ENCODE peak calls at places on chromosomes 4 and X, in six cellular contexts. T is AML-193; P is GM06990; J is suprapubic skin; U is stimulated activated CD4-positive, alpha-beta T cell treated with anti-CD3 and anti-CD28 coated beads, Interleukin-1b, Interleukin-23, amount 100 ng/mL, for 24 hours; Q is fibroblast of pulmonary artery. R is an unnamed sample.
A peak's percentile ranks its signal among the peaks of the same experiment; 100 is the strongest.

GRCh38 chr4:85681194-85681803 is 206.3 kb downstream of the ARHGAP24 start:
- DNase-seq in T (peak; percentile 90), P (no peak), J (peak; percentile 65), U (no peak), Q (peak; percentile 95), R (peak; percentile 99)

GRCh38 chr4:76654796-76655195 is 219.8 kb downstream of the SHROOM3 start:
- DNase-seq in T (no peak), P (no peak), J (no peak), U (no peak), Q (no peak), R (peak; percentile 67)

GRCh38 chr4:102139132-102139573 is 206.1 kb downstream of the SLC39A8 start:
- DNase-seq in T (no peak), P (no peak), J (no peak), U (no peak), Q (peak; percentile 98), R (peak; percentile 91)

GRCh38 chrX:13029341-13029740 is 15.1 kb downstream of the FAM9C start:
- DNase-seq in T (no peak), P (no peak), J (no peak), U (no peak), Q (peak; percentile 48), R (peak; percentile 44)

GRCh38 chrX:41877167-41877566 is 46.2 kb downstream of the CASK start:
- DNase-seq in T (no peak), P (no peak), J (no peak), U (no peak), Q (no peak), R (no peak)

GRCh38 chr4:74764119-74764518 is 30.2 kb downstream of the BTC start:
- DNase-seq in T (no peak), P (no peak), J (no peak), U (no peak), Q (no peak), R (no peak)

GRCh38 chr4:55488716-55489115 is 58.0 kb downstream of the CLOCK start:
- DNase-seq in T (no peak), P (no peak), J (no peak), U (no peak), Q (no peak), R (no peak)

GRCh38 chrX:21225643-21226042 is 148.6 kb upstream of the CNKSR2 start:
- DNase-seq in T (no peak), P (no peak), J (no peak), U (no peak), Q (no peak), R (no peak)

GRCh38 chr4:56241500-56241899 is 145.8 kb downstream of the AASDH start:
- DNase-seq in T (no peak), P (no peak), J (no peak), U (no peak), Q (no peak), R (no peak)

GRCh38 chrX:37454537-37455285 is 105.5 kb downstream of the PRRG1 start:
- DNase-seq in T (no peak), P (no peak), J (no peak), U (no peak), Q (peak; percentile 62), R (no peak)

GRCh38 chr4:3686746-3687145 is 79.4 kb upstream of the ADRA2C start:
- DNase-seq in T (no peak), P (no peak), J (peak; percentile 3), U (no peak), Q (no peak), R (no peak)

GRCh38 chrX:42456301-42456700 is 321.7 kb downstream of the PPP1R2C start:
- DNase-seq in T (no peak), P (no peak), J (no peak), U (no peak), Q (no peak), R (no peak)